ENCODE peak calls at places on chromosomes 3 and 15, in five cellular contexts. G is GM23338, K is breast epithelium, O is left ventricle myocardium inferior, X is hepatocyte. W is an unnamed sample.

GRCh38 chr3:53668872-53669271 is 174.5 kb downstream of the CACNA1D start:
- DNase-seq in G (peak; percentile 53), K (no peak), O (no peak), X (no peak), W (no peak)

GRCh38 chr3:31980530-31981205 is 394 bp downstream of the OSBPL10 start:
- DNase-seq in G (peak; percentile 81), K (peak; percentile 52), O (peak; percentile 36), X (peak; percentile 84), W (peak; percentile 73)

GRCh38 chr15:72169921-72170611 is 27.5 kb downstream of the GRAMD2A start:
- DNase-seq in G (no peak), K (peak; percentile 95), O (no peak), X (peak; percentile 59), W (no peak)

GRCh38 chr3:65876028-65876420 is 162.7 kb downstream of the MAGI1 start:
- DNase-seq in G (no peak), K (no peak), O (no peak), X (no peak), W (no peak)

GRCh38 chr15:91468861-91469260 is 368.8 kb downstream of the SV2B start:
- DNase-seq in G (no peak), K (no peak), O (no peak), X (no peak), W (no peak)

GRCh38 chr3:179105881-179106280 is 34.3 kb upstream of the ZMAT3 start:
- DNase-seq in G (no peak), K (no peak), O (no peak), X (no peak), W (no peak)

GRCh38 chr3:69094467-69095205 is 9.9 kb downstream of the ARL6IP5 start:
- DNase-seq in G (no peak), K (no peak), O (no peak), X (no peak), W (no peak)

GRCh38 chr3:41630708-41631107 is 331.2 kb downstream of the ULK4 start:
- DNase-seq in G (no peak), K (no peak), O (no peak), X (no peak), W (no peak)

GRCh38 chr15:101187820-101188516 is 63.9 kb downstream of the CHSY1 start:
- DNase-seq in G (no peak), K (no peak), O (no peak), X (peak; percentile 53), W (no peak)

GRCh38 chr3:179734497-179735281 is 81.8 kb downstream of the USP13 start:
- DNase-seq in G (no peak), K (no peak), O (no peak), X (no peak), W (no peak)

GRCh38 chr3:26621891-26622633 is 510 bp upstream of the LRRC3B start:
- DNase-seq in G (peak; percentile 39), K (no peak), O (no peak), X (peak; percentile 7), W (no peak)

GRCh38 chr3:123310741-123311140 is 109.0 kb downstream of the SEC22A start:
- DNase-seq in G (no peak), K (no peak), O (no peak), X (no peak), W (no peak)

GRCh38 chr3:160707187-160707789 is 30.3 kb downstream of the ARL14 start:
- DNase-seq in G (peak; percentile 68), K (no peak), O (no peak), X (peak; percentile 70), W (no peak)

GRCh38 chr15:95972136-95972553 is 358.4 kb upstream of the NR2F2 start:
- DNase-seq in G (no peak), K (peak; percentile 25), O (no peak), X (peak; percentile 49), W (no peak)

GRCh38 chr3:186772886-186773417 is 10.4 kb upstream of the EIF4A2 start:
- DNase-seq in G (peak; percentile 70), K (peak; percentile 47), O (peak; percentile 72), X (peak; percentile 46), W (peak; percentile 33)

GRCh38 chr3:170539886-170540285 is 46.0 kb downstream of the SLC7A14 start:
- DNase-seq in G (no peak), K (no peak), O (no peak), X (no peak), W (no peak)

GRCh38 chr3:138567403-138567802 is 26.7 kb downstream of the CEP70 start:
- DNase-seq in G (no peak), K (no peak), O (no peak), X (peak; percentile 34), W (no peak)

GRCh38 chr3:15051531-15051930 is 13.6 kb downstream of the MRPS25 start:
- DNase-seq in G (peak; percentile 86), K (no peak), O (no peak), X (peak; percentile 64), W (peak; percentile 36)

GRCh38 chr15:69384626-69385025 is 29.5 kb upstream of the KIF23 start:
- DNase-seq in G (no peak), K (no peak), O (no peak), X (no peak), W (no peak)

GRCh38 chr15:69377137-69377536 is 37.0 kb upstream of the KIF23 start:
- DNase-seq in G (no peak), K (no peak), O (no peak), X (no peak), W (no peak)

GRCh38 chr15:69375151-69375790 is 38.9 kb upstream of the KIF23 start:
- DNase-seq in G (no peak), K (no peak), O (no peak), X (no peak), W (no peak)

GRCh38 chr15:69380726-69381105 is 33.4 kb upstream of the KIF23 start:
- DNase-seq in G (no peak), K (no peak), O (no peak), X (no peak), W (no peak)

DNA sequence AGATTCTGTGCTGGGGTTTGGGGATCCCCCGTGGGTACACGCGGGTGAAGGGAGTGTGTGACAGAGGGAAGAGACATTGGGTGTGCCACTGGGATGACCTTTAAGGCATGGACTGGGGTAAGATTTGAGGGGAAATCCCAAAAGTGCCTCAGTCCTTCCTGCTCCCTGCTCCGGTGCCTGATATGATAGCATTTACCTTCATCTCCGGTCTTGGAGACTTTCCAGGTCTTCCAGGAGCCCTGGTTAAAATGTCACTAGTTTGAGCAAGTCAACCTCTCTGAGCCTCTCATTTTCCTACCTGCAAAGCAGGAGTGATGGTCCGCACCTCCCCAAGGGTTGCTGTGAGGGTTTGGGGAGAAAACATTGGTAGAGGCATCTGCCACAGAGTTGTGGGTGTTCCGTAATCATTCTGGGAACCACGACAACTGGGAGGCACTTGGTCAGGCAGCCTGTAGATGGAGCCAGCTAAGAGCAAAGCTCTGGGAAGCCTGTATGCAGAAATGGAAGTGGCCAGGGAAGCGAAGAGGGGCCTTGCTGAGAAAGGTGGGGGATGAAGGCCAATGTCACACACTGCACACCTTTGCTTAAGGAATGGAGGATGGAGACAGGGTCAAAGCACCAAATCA is 33.9 kb upstream of the KIF23 start:
- DNase-seq in G (peak; percentile 82), K (no peak), O (no peak), X (no peak), W (no peak)
- TF ChIP-seq CTCF in G (peak; percentile 54), K (no peak), O (no peak), X (peak; percentile 15), W (no peak)

DNA sequence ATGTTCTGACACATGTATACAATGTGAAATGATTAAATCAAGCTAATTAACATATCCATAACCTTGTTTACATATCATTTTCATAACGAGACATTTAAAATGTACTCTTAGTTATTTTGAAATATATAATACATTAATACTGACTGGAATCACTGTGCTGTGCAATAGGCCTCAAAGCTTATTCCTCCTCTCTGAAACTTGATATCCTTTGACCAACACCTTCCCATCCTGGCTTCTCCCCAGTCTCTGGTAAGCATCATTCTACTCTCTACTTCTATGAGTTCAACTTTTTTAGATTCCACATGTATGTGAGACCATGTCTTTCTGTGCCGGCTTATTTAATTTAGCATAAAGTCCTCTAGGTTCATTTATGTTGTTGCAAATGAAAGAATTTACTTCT is 47.1 kb upstream of the IL20RB start:
- DNase-seq in G (no peak), K (no peak), O (no peak), X (no peak), W (no peak)
- H3K4me1 ChIP-seq in G (peaks cover 24% of the 10 kb centered on the region), K (no peaks in the 10 kb centered on the region), O (peaks cover 52% of the 10 kb centered on the region), X (no peaks in the 10 kb centered on the region), W (peaks cover 14% of the 10 kb centered on the region)

DNA sequence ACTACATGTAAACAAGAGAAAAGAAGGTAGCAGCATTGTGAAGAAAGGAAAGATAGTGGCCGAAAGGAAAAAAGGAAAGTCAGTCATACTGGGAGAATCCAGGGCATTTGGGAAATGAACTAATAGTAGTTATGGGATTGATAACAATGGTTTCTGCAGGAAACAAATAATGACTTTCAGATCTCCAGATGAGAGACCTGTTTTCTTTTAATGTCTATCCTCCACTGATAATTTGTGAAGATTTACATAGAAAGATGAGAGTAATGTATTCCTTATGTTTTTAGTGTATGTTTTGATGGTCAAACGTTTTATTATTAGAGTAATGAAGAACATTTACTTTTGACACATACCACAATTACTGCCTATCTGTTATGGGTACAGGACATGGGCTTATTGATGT is 15.0 kb upstream of the ZNF385D start:
- DNase-seq in G (no peak), K (no peak), O (no peak), X (no peak), W (no peak)
- TF ChIP-seq CTCF in G (no peak), K (no peak), O (no peak), X (no peak), W (no peak)

GRCh38 chr15:94665687-94666441 is 434.5 kb downstream of the MCTP2 start:
- DNase-seq in G (no peak), K (no peak), O (no peak), X (no peak), W (no peak)
- H3K4me1 ChIP-seq in G (no peaks in the 10 kb centered on the region), K (no peaks in the 10 kb centered on the region), O (no peaks in the 10 kb centered on the region), X (no peaks in the 10 kb centered on the region), W (no peaks in the 10 kb centered on the region)

DNA sequence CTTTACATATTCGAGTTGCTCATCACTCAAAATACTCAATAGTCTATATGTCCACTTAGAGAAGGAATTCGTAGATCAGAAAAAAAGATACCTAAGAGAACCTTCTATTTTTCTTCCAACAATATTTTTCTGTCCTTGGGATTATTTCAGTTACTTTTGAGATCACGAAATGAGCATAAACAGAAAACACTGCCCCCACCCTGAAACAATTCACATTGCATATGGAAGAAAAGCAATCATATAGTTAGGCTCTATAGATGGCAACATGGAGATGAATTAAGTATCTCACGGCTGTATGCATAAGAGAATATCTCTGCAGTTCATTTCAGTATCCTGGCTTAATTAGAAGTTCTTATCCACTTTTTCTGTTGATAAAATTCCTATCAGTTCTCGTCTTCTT is 391.1 kb downstream of the FGF12 start:
- DNase-seq in G (peak; percentile 21), K (no peak), O (no peak), X (no peak), W (no peak)
- TF ChIP-seq CTCF in G (peak; percentile 56), K (no peak), O (no peak), X (no peak), W (no peak)